ENCODE peak calls at places on chromosomes 12 and 14, in four cellular contexts. G is mesendoderm, S is IMR-90, I is neuronal stem cell. K is an unnamed sample.
A peak's percentile ranks its signal among the peaks of the same experiment; 100 is the strongest.

GRCh38 chr12:15152864-15153263 is 68.4 kb downstream of the RERG start:
- DNase-seq in G (no peak), I (no peak), S (peak; percentile 30), K (no peak)

GRCh38 chr14:31283568-31284252 is 76.1 kb upstream of the HECTD1 start:
- DNase-seq in S (no peak), I (no peak), G (no peak), K (no peak)

GRCh38 chr14:49861581-49861922 is 9.0 kb upstream of the NEMF start:
- DNase-seq in S (peak; percentile 87), I (peak; percentile 74), G (peak; percentile 94), K (peak; percentile 61)

GRCh38 chr12:2919249-2919648 is 28.6 kb downstream of the TULP3 start:
- DNase-seq in G (no peak), S (no peak), I (no peak), K (no peak)

GRCh38 chr12:94558612-94559011 is 91.7 kb downstream of the TMCC3 start:
- DNase-seq in S (no peak), I (no peak), G (no peak), K (peak; percentile 20)

GRCh38 chr14:94313991-94314655 is 9.0 kb downstream of the SERPINA6 start:
- DNase-seq in G (no peak), S (peak; percentile 27), I (no peak), K (no peak)

GRCh38 chr12:114411081-114411836 is 5.3 kb upstream of the TBX5 start:
- DNase-seq in G (peak; percentile 5), I (no peak), S (peak; percentile 68), K (no peak)

GRCh38 chr12:82407481-82407880 is 49.2 kb downstream of the METTL25 start:
- DNase-seq in S (no peak), I (no peak), G (no peak), K (no peak)

GRCh38 chr12:119683413-119683812 is 15.5 kb downstream of the PRKAB1 start:
- DNase-seq in I (no peak), S (peak; percentile 63), G (no peak), K (no peak)

GRCh38 chr14:54944737-54945391 is 42.2 kb upstream of the GCH1 start:
- DNase-seq in S (no peak), I (no peak), G (no peak), K (no peak)

GRCh38 chr14:77660754-77661153 is 44.3 kb upstream of the SPTLC2 start:
- DNase-seq in S (no peak), G (no peak), I (peak; percentile 6), K (no peak)

GRCh38 chr14:68978550-68978911 is 571 bp downstream of the ACTN1 start:
- DNase-seq in G (peak; percentile 69), S (no peak), I (peak; percentile 67), K (peak; percentile 78)

GRCh38 chr12:81176796-81177195 is 98.9 kb downstream of the ACSS3 start:
- DNase-seq in S (no peak), G (peak; percentile 27), I (no peak), K (no peak)

GRCh38 chr12:113310489-113310888 is 24.4 kb downstream of the SLC8B1 start:
- DNase-seq in G (peak; percentile 72), S (no peak), I (no peak), K (peak; percentile 42)

GRCh38 chr12:123150273-123150803 is 552 bp downstream of the PITPNM2 start:
- DNase-seq in G (no peak), I (no peak), S (no peak), K (no peak)

GRCh38 chr12:123148223-123148622 is 2.7 kb downstream of the PITPNM2 start:
- DNase-seq in G (no peak), S (no peak), I (no peak), K (no peak)

GRCh38 chr12:123149828-123150272 is 1.0 kb downstream of the PITPNM2 start:
- DNase-seq in G (no peak), I (no peak), S (no peak), K (no peak)

GRCh38 chr12:123150804-123151678 is at the start of gene PITPNM2:
- DNase-seq in G (peak; percentile 58), I (peak; percentile 68), S (peak; percentile 58), K (no peak)

GRCh38 chr12:123149088-123149827 is 1.6 kb downstream of the PITPNM2 start:
- DNase-seq in I (no peak), G (no peak), S (no peak), K (no peak)
- H4K8ac ChIP-seq in I (no peak overlapping the region), G (no peak overlapping the region), S (peak overlapping the region; percentile 75), K (no peak overlapping the region)

DNA sequence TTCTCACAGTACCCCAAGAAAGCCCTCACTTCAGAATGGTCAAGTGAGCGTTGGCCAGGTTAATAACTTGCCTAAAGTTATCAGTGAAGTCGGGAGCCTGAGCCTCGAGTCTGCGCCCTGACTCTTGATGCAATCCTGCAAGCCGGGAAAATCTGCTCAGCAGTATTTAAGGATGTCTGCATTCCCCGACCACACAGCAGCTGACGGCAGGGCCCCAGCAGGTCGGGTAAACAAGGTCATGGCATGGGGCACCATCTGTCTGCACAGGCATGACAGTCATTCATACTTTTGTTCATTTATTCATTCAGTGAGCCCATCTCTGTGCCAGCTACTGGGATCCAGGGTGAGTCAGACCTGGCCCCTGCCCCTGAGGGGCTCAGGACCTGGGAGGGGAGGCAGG is 11.1 kb downstream of the ABCB9 start:
- DNase-seq in G (no peak), S (no peak), I (no peak), K (no peak)
- H4K8ac ChIP-seq in G (no peak overlapping the region), S (no peak overlapping the region), I (no peak overlapping the region), K (no peak overlapping the region)

GRCh38 chr12:1776139-1776975 is 44.0 kb upstream of the LRTM2 start:
- DNase-seq in S (peak; percentile 76), G (peak; percentile 92), I (no peak), K (no peak)
- H4K8ac ChIP-seq in S (no peak overlapping the region), G (no peak overlapping the region), I (no peak overlapping the region), K (no peak overlapping the region)

GRCh38 chr14:93057586-93058280 is 58.0 kb downstream of the ITPK1 start:
- DNase-seq in G (no peak), S (no peak), I (no peak), K (no peak)
- H4K8ac ChIP-seq in G (no peak overlapping the region), S (no peak overlapping the region), I (no peak overlapping the region), K (no peak overlapping the region)